ENCODE peak calls at places on chromosomes 4 and X, in ten cellular contexts. H is effector memory CD4-positive, alpha-beta T cell; V is GM23338; I is pancreas; F is left ventricle myocardium inferior; T is adrenal gland; U is NT2/D1; M is stomach; P is tibial nerve; S is breast epithelium. N is an unnamed sample. For H3K4me1, the result is how much of the 10 kb centered on the place peaks cover.

GRCh38 chr4:93764647-93765246 is 63.8 kb upstream of the ATOH1 start:
- DNase-seq in H (no peak), V (peak), I (no peak), F (no peak), T (no peak), U (no peak), M (no peak), P (peak), S (no peak), N (no peak)

GRCh38 chrX:102018208-102018607 is 86.4 kb upstream of the ZMAT1 start:
- DNase-seq in H (no peak), V (no peak), I (no peak), F (no peak), T (no peak), U (no peak), M (no peak), P (no peak), S (no peak), N (no peak)

GRCh38 chr4:55636622-55636999 is 513 bp upstream of the NMU start:
- DNase-seq in H (no peak), V (peak), I (no peak), F (no peak), T (no peak), U (no peak), M (no peak), P (no peak), S (no peak), N (no peak)

GRCh38 chrX:110142096-110142495 is 139.2 kb downstream of the TMEM164 start:
- DNase-seq in H (no peak), V (no peak), I (no peak), F (no peak), T (peak), U (no peak), M (no peak), P (no peak), S (no peak), N (no peak)

GRCh38 chr4:175637762-175638161 is 174.3 kb downstream of the GPM6A start:
- DNase-seq in H (no peak), V (no peak), I (no peak), F (no peak), T (no peak), U (no peak), M (no peak), P (no peak), S (no peak), N (no peak)

GRCh38 chr4:946517-947471 is 14.5 kb downstream of the TMEM175 start:
- DNase-seq in H (no peak), V (no peak), I (no peak), F (no peak), T (no peak), U (no peak), M (no peak), P (no peak), S (no peak), N (no peak)

GRCh38 chrX:126697091-126697490 is 122.4 kb upstream of the PRR32 start:
- DNase-seq in H (no peak), V (no peak), I (no peak), F (no peak), T (no peak), U (no peak), M (no peak), P (no peak), S (no peak), N (no peak)

GRCh38 chrX:23435575-23435974 is 100.9 kb downstream of the PTCHD1 start:
- DNase-seq in H (no peak), V (peak), I (no peak), F (no peak), T (no peak), U (no peak), M (no peak), P (no peak), S (no peak), N (no peak)

GRCh38 chr4:151957163-151957562 is 196.4 kb upstream of the GATB start:
- DNase-seq in H (no peak), V (peak), I (no peak), F (no peak), T (no peak), U (peak), M (no peak), P (no peak), S (no peak), N (no peak)

GRCh38 chr4:98319021-98319420 is 57.8 kb downstream of the RAP1GDS1 start:
- DNase-seq in H (no peak), V (no peak), I (no peak), F (no peak), T (no peak), U (no peak), M (no peak), P (no peak), S (no peak), N (no peak)

GRCh38 chrX:64894454-64895038 is 81.7 kb downstream of the ZC4H2 start:
- DNase-seq in H (no peak), V (peak), I (no peak), F (no peak), T (peak), U (peak), M (peak), P (no peak), S (no peak), N (peak)

GRCh38 chr4:174996079-174996478 is 77.9 kb downstream of the ADAM29 start:
- DNase-seq in H (no peak), V (no peak), I (no peak), F (no peak), T (no peak), U (no peak), M (no peak), P (no peak), S (no peak), N (no peak)

GRCh38 chr4:123198706-123199105 is 197.9 kb upstream of the SPRY1 start:
- DNase-seq in H (no peak), V (no peak), I (no peak), F (no peak), T (no peak), U (no peak), M (no peak), P (no peak), S (no peak), N (no peak)

GRCh38 chrX:71100581-71101505 is 5.2 kb downstream of the FOXO4 start:
- DNase-seq in H (no peak), V (no peak), I (no peak), F (no peak), T (no peak), U (no peak), M (no peak), P (no peak), S (no peak), N (no peak)

GRCh38 chrX:9746148-9746880 is 19.3 kb downstream of the GPR143 start:
- DNase-seq in H (no peak), V (peak), I (no peak), F (no peak), T (no peak), U (no peak), M (no peak), P (no peak), S (no peak), N (no peak)

GRCh38 chrX:100802843-100803242 is 17.3 kb upstream of the CSTF2 start:
- DNase-seq in H (no peak), V (no peak), I (no peak), F (no peak), T (no peak), U (no peak), M (no peak), P (no peak), S (no peak), N (no peak)

GRCh38 chr4:85823295-85823694 is 348.3 kb downstream of the ARHGAP24 start:
- DNase-seq in H (no peak), V (peak), I (no peak), F (no peak), T (no peak), U (no peak), M (no peak), P (no peak), S (no peak), N (no peak)
- H3K4me1 ChIP-seq in H (under half), V (half or more), I (under half), F (under half), T (under half), U (under half), M (under half), P (under half), S (under half), N (under half)

DNA sequence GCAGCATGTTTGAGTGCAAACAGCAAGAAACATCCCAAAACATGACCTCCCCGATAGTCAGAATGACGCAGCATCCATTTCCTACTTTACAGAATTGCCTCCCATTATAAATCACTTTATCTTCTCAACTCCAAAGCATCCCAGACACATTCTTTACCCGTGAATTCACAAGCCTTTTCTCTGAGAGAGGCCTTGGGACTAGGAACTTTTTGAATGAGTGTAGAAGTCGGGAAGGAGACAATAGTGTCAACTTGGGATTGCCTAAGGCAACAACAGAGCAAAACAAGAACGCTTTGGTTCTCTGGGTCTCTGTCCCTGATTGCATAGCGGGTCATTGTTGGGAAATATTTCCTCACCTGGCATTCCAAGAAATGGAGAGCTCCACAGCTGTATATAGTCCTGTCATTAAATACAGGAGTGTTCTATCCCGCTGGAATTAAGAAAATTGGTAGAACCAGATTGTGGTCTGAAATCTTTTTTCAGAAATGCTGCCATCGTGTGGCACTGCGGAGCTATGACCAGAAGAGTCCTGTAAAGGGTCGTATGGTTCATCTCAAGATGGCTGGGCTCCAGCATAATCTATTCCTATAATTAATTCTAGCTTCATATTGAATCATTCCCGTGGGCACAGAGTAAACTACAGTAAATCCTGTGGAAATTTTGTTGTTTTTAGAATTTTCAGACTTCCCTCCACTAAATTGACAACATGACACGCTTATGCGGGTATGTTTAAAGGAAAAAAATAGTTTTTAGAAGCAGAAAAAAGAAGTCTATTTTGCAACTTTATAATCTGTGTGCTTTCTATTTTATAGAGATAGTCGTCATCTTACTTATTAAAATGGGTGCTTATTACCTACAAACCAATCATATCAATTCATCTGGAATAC is 2.0 kb upstream of the SPP1 start:
- DNase-seq in H (no peak), V (peak), I (peak), F (peak), T (peak), U (peak), M (peak), P (peak), S (no peak), N (peak)
- H3K4me3 ChIP-seq in H (no peak), V (peak), I (no peak), F (peak), T (no peak), U (no peak), M (no peak), P (peak), S (no peak), N (no peak)

GRCh38 chr4:38866973-38867477 is 581 bp upstream of the FAM114A1 start:
- DNase-seq in H (no peak), V (no peak), I (no peak), F (no peak), T (no peak), U (no peak), M (no peak), P (no peak), S (no peak), N (no peak)
- H3K4me1 ChIP-seq in H (under half), V (under half), I (under half), F (under half), T (under half), U (under half), M (under half), P (under half), S (under half), N (under half)

DNA sequence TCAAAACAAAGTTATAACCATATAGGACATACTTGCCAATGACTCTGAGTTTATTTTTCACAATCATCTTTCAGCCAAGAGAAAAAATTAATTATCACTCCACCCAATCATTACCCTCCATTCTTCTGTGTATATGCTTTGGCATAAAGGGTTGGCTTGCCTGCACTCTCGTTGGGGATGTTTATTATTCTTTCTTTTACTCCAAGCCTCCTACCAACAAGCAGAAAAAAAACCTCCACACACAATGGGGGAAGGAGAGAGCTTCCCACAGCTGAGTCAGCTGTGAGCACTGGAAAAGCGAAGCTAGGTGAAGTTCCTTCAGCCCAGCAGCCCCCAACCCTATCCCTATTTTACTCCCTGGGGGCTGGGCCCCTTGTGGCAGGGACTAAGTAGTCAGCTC is 1.5 kb downstream of the OPHN1 start:
- DNase-seq in H (no peak), V (no peak), I (no peak), F (no peak), T (no peak), U (no peak), M (no peak), P (no peak), S (no peak), N (no peak)
- H3K4me3 ChIP-seq in H (no peak), V (no peak), I (no peak), F (peak), T (no peak), U (no peak), M (peak), P (peak), S (peak), N (no peak)

DNA sequence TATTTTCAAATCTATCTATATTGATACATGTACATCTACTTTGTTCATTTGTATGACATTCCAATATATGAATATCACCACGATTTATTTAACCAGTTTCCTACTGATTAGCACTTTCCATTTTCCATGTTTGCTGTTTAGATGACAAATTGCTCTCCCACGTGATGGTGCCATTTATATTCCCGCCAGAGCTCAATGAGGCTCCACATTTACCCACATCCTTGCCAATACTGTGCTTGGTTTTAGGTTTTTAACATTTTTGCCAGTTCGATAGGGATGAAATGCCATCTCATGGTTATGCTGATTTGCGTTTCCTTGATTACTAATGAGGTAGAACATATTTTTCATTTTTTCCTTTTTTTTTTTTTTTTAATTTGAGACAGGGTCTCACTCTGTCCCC is 86.7 kb upstream of the TRIM2 start:
- DNase-seq in H (no peak), V (peak), I (no peak), F (no peak), T (no peak), U (no peak), M (no peak), P (no peak), S (no peak), N (no peak)
- H3K4me1 ChIP-seq in H (under half), V (under half), I (under half), F (under half), T (under half), U (under half), M (under half), P (under half), S (under half), N (half or more)

GRCh38 chrX:13085533-13085932 is 41.1 kb upstream of the FAM9C start:
- DNase-seq in H (peak), V (no peak), I (no peak), F (no peak), T (no peak), U (no peak), M (no peak), P (no peak), S (no peak), N (peak)

GRCh38 chrX:13086076-13086475 is 41.7 kb upstream of the FAM9C start:
- DNase-seq in H (no peak), V (no peak), I (no peak), F (no peak), T (no peak), U (no peak), M (no peak), P (no peak), S (no peak), N (no peak)

GRCh38 chrX:13090261-13091110 is 46.1 kb upstream of the FAM9C start:
- DNase-seq in H (no peak), V (no peak), I (no peak), F (no peak), T (no peak), U (no peak), M (no peak), P (peak), S (no peak), N (peak)

GRCh38 chrX:13087322-13088154 is 43.1 kb upstream of the FAM9C start:
- DNase-seq in H (peak), V (no peak), I (no peak), F (no peak), T (no peak), U (no peak), M (no peak), P (no peak), S (no peak), N (peak)

DNA sequence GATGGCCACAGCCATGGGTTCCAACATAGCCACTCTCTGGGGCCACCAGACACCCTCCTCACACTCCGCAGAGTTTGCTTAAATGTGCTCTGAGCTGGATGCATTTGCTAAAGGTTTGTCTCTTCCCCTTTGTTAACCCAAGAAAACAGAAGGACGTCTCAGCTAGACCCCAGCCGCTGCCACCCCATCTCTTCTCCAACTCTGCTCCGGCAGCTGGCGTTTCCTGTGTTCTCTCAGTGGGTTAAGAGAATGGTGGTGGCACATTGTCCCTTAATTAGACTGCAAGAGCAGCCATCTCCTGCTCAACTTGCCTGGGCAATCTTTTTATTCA is 43.7 kb upstream of the FAM9C start:
- DNase-seq in H (no peak), V (no peak), I (no peak), F (no peak), T (no peak), U (no peak), M (no peak), P (no peak), S (no peak), N (no peak)
- H3K4me3 ChIP-seq in H (peak), V (no peak), I (no peak), F (no peak), T (no peak), U (no peak), M (no peak), P (no peak), S (no peak), N (no peak)

GRCh38 chr4:94765174-94765573 is 7.4 kb downstream of the BMPR1B start:
- DNase-seq in H (no peak), V (no peak), I (no peak), F (no peak), T (no peak), U (no peak), M (no peak), P (no peak), S (no peak), N (no peak)

GRCh38 chr4:94764069-94764468 is 6.3 kb downstream of the BMPR1B start:
- DNase-seq in H (no peak), V (no peak), I (no peak), F (no peak), T (no peak), U (no peak), M (no peak), P (no peak), S (no peak), N (no peak)

GRCh38 chr4:94766856-94767255 is 9.1 kb downstream of the BMPR1B start:
- DNase-seq in H (no peak), V (no peak), I (no peak), F (no peak), T (no peak), U (no peak), M (no peak), P (no peak), S (no peak), N (no peak)

GRCh38 chr4:94767446-94767845 is 9.7 kb downstream of the BMPR1B start:
- DNase-seq in H (no peak), V (no peak), I (no peak), F (no peak), T (no peak), U (no peak), M (no peak), P (no peak), S (no peak), N (no peak)

DNA sequence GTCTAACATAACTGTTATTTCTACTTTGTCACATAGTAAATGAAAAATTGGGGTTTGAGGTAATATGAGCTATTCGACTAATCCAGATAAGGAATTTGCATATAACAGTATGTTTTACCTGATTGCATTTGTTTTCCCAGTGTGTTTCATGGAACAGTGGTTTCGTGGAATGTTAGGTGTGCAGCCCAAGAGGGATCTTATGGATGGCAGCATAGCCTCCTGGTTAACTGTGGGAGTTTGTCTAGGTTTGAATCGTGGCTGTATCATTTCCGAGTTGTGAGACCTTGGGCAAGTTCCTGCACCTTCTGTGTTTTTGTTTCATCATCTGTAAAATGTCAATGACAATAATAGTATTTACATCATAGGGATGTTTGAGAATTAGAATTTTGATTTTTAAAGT is 7.9 kb downstream of the BMPR1B start:
- DNase-seq in H (no peak), V (no peak), I (no peak), F (no peak), T (no peak), U (no peak), M (no peak), P (no peak), S (no peak), N (no peak)
- H3K4me1 ChIP-seq in H (under half), V (under half), I (under half), F (under half), T (under half), U (under half), M (under half), P (under half), S (under half), N (under half)

GRCh38 chrX:53476371-53476770 is 42.2 kb upstream of the HSD17B10 start:
- DNase-seq in H (no peak), V (no peak), I (no peak), F (no peak), T (no peak), U (no peak), M (no peak), P (no peak), S (no peak), N (no peak)

GRCh38 chrX:53483838-53484420 is 49.8 kb upstream of the HSD17B10 start:
- DNase-seq in H (no peak), V (no peak), I (no peak), F (no peak), T (no peak), U (no peak), M (no peak), P (no peak), S (no peak), N (no peak)

GRCh38 chrX:53479295-53479694 is 45.1 kb upstream of the HSD17B10 start:
- DNase-seq in H (no peak), V (peak), I (no peak), F (no peak), T (no peak), U (peak), M (no peak), P (no peak), S (no peak), N (no peak)

GRCh38 chrX:53481816-53482485 is 47.8 kb upstream of the HSD17B10 start:
- DNase-seq in H (no peak), V (peak), I (peak), F (no peak), T (peak), U (peak), M (peak), P (peak), S (no peak), N (peak)

GRCh38 chrX:53481093-53481492 is 46.9 kb upstream of the HSD17B10 start:
- DNase-seq in H (no peak), V (peak), I (no peak), F (no peak), T (no peak), U (peak), M (peak), P (no peak), S (no peak), N (no peak)
- H3K4me3 ChIP-seq in H (no peak), V (no peak), I (no peak), F (no peak), T (no peak), U (no peak), M (no peak), P (no peak), S (no peak), N (no peak)

N was measured in CD4-positive, alpha-beta memory T cell.